ENCODE peak calls at places on chromosomes 6 and 20, in ten cellular contexts. T is CD8-positive, alpha-beta memory T cell; S is breast epithelium; F is iPS DF 6.9; Q is aorta; M is AG04450; P is naive thymus-derived CD4-positive, alpha-beta T cell; Y is WERI-Rb-1; G is IMR-90; L is uterus. J is an unnamed sample. For H3K9me3, the result is how much of the 10 kb centered on the place peaks cover.

GRCh38 chr6:20334334-20334733 is 67.3 kb upstream of the E2F3 start:
- DNase-seq in T (no peak), S (no peak), F (no peak), Q (no peak), M (no peak), P (no peak), Y (no peak), G (no peak), L (no peak), J (no peak)

GRCh38 chr6:54053893-54054391 is 57.3 kb upstream of the MLIP start:
- DNase-seq in T (no peak), S (no peak), F (no peak), Q (no peak), M (peak), P (no peak), Y (no peak), G (peak), L (no peak), J (peak)

GRCh38 chr6:27478141-27478705 is 5.3 kb upstream of the ZNF184 start:
- DNase-seq in T (no peak), S (no peak), F (no peak), Q (no peak), M (peak), P (no peak), Y (no peak), G (peak), L (peak), J (peak)

GRCh38 chr20:33291830-33292355 is 8.9 kb downstream of the BPIFB1 start:
- DNase-seq in T (peak), S (no peak), F (peak), Q (no peak), M (no peak), P (peak), Y (peak), G (no peak), L (no peak), J (peak)

GRCh38 chr20:44153636-44154043 is 33.3 kb downstream of the JPH2 start:
- DNase-seq in T (peak), S (peak), F (no peak), Q (no peak), M (no peak), P (peak), Y (no peak), G (peak), L (peak), J (no peak)

GRCh38 chr6:85865665-85866372 is 223.1 kb upstream of the SYNCRIP start:
- DNase-seq in T (no peak), S (no peak), F (no peak), Q (no peak), M (no peak), P (peak), Y (no peak), G (peak), L (no peak), J (peak)

GRCh38 chr6:134422426-134423231 is 104.7 kb upstream of the SGK1 start:
- DNase-seq in T (no peak), S (no peak), F (no peak), Q (no peak), M (peak), P (no peak), Y (no peak), G (peak), L (no peak), J (no peak)

GRCh38 chr20:57659131-57659788 is 39.0 kb upstream of the ZBP1 start:
- DNase-seq in T (no peak), S (peak), F (no peak), Q (no peak), M (no peak), P (no peak), Y (peak), G (no peak), L (peak), J (peak)

GRCh38 chr20:46739441-46740213 is 30.2 kb downstream of the SLC2A10 start:
- DNase-seq in T (no peak), S (peak), F (no peak), Q (no peak), M (peak), P (no peak), Y (no peak), G (peak), L (no peak), J (no peak)

GRCh38 chr6:19137419-19138035 is 699.6 kb upstream of the ID4 start:
- DNase-seq in T (no peak), S (no peak), F (no peak), Q (no peak), M (no peak), P (no peak), Y (no peak), G (no peak), L (no peak), J (no peak)

GRCh38 chr6:152184573-152185157 is 377.2 kb downstream of the ESR1 start:
- DNase-seq in T (no peak), S (no peak), F (no peak), Q (no peak), M (no peak), P (no peak), Y (no peak), G (no peak), L (no peak), J (no peak)

GRCh38 chr6:79684821-79685220 is 53.7 kb downstream of the SH3BGRL2 start:
- DNase-seq in T (no peak), S (no peak), F (no peak), Q (no peak), M (no peak), P (no peak), Y (no peak), G (no peak), L (no peak), J (no peak)

GRCh38 chr6:146347090-146347489 is 196.5 kb upstream of the RAB32 start:
- DNase-seq in T (no peak), S (no peak), F (no peak), Q (no peak), M (no peak), P (no peak), Y (no peak), G (no peak), L (no peak), J (no peak)

GRCh38 chr6:15570171-15570570 is 92.7 kb downstream of the DTNBP1 start:
- DNase-seq in T (no peak), S (no peak), F (no peak), Q (no peak), M (no peak), P (no peak), Y (no peak), G (no peak), L (no peak), J (no peak)

GRCh38 chr20:47318596-47319516 is 37.6 kb downstream of the ZMYND8 start:
- DNase-seq in T (peak), S (peak), F (no peak), Q (peak), M (no peak), P (no peak), Y (peak), G (peak), L (peak), J (peak)

GRCh38 chr6:160810238-160810637 is 108.2 kb downstream of the PLG start:
- DNase-seq in T (no peak), S (no peak), F (no peak), Q (no peak), M (no peak), P (no peak), Y (no peak), G (no peak), L (no peak), J (no peak)

GRCh38 chr6:90190181-90190580 is 106.5 kb downstream of the BACH2 start:
- DNase-seq in T (no peak), S (no peak), F (no peak), Q (no peak), M (no peak), P (no peak), Y (no peak), G (no peak), L (no peak), J (no peak)

GRCh38 chr20:2593756-2594155 is 57.4 kb downstream of the TMC2 start:
- DNase-seq in T (no peak), S (no peak), F (no peak), Q (no peak), M (no peak), P (no peak), Y (no peak), G (no peak), L (no peak), J (no peak)

GRCh38 chr6:143167224-143167623 is 106.5 kb downstream of the AIG1 start:
- DNase-seq in T (no peak), S (no peak), F (no peak), Q (no peak), M (no peak), P (no peak), Y (no peak), G (no peak), L (no peak), J (no peak)

GRCh38 chr20:61719691-61720347 is 345.9 kb downstream of the TAF4 start:
- DNase-seq in T (peak), S (no peak), F (no peak), Q (no peak), M (no peak), P (peak), Y (no peak), G (no peak), L (no peak), J (no peak)

GRCh38 chr6:3748208-3748701 is 3.3 kb downstream of the PXDC1 start:
- DNase-seq in T (no peak), S (no peak), F (no peak), Q (peak), M (no peak), P (no peak), Y (peak), G (peak), L (peak), J (peak)

GRCh38 chr6:44528716-44529115 is 141.2 kb downstream of the CDC5L start:
- DNase-seq in T (no peak), S (no peak), F (no peak), Q (no peak), M (no peak), P (no peak), Y (no peak), G (no peak), L (no peak), J (no peak)

GRCh38 chr20:23254034-23254433 is 96.6 kb upstream of the NXT1 start:
- DNase-seq in T (no peak), S (no peak), F (no peak), Q (no peak), M (no peak), P (no peak), Y (no peak), G (no peak), L (no peak), J (no peak)

GRCh38 chr6:125507987-125508655 is 206.4 kb upstream of the HDDC2 start:
- DNase-seq in T (no peak), S (no peak), F (no peak), Q (no peak), M (no peak), P (no peak), Y (no peak), G (no peak), L (no peak), J (no peak)

GRCh38 chr6:118187568-118188164 is 280.6 kb downstream of the SLC35F1 start:
- DNase-seq in T (no peak), S (no peak), F (no peak), Q (no peak), M (no peak), P (no peak), Y (no peak), G (no peak), L (peak), J (no peak)

GRCh38 chr6:33777716-33778474 is 11.0 kb downstream of the LEMD2 start:
- DNase-seq in T (no peak), S (no peak), F (no peak), Q (no peak), M (no peak), P (no peak), Y (no peak), G (no peak), L (no peak), J (no peak)

GRCh38 chr6:72798196-72798595 is 176.3 kb downstream of the KCNQ5 start:
- DNase-seq in T (no peak), S (no peak), F (no peak), Q (no peak), M (no peak), P (no peak), Y (no peak), G (peak), L (no peak), J (no peak)

GRCh38 chr20:14498809-14499208 is 161.4 kb upstream of the FLRT3 start:
- DNase-seq in T (no peak), S (no peak), F (no peak), Q (no peak), M (no peak), P (no peak), Y (peak), G (no peak), L (no peak), J (no peak)

GRCh38 chr20:11869641-11870040 is 48.1 kb upstream of the BTBD3 start:
- DNase-seq in T (no peak), S (no peak), F (no peak), Q (no peak), M (no peak), P (no peak), Y (no peak), G (no peak), L (no peak), J (no peak)

DNA sequence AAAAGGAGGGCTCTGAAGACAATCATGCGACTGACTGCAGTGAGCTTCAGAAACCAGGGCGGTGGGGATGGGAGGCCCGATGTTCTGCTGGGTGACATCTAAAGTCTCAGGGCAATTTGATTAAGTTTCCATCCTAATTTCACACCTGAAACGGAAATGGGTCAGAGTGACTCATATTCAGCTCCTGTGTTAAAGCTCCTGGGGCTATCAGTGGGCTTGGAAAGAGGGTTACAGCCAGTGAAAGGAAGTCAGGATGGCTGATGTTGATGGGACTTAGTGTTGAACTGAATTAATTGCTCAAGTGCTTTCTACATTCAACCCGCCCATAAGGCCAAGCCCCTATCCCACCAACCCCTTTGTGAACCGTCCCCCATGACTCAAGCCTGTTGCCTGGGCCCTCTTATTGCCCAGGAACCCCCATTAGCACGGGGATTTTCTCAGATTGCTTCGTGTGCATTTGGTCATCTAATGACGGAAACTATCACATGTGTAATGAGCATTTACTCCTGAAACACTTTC is 47.1 kb upstream of the TBC1D7 start:
- DNase-seq in T (no peak), S (no peak), F (no peak), Q (no peak), M (no peak), P (no peak), Y (no peak), G (no peak), L (no peak), J (no peak)
- H3K27ac ChIP-seq in T (peak), S (no peak), F (no peak), Q (no peak), M (no peak), P (no peak), Y (no peak), G (no peak), L (no peak), J (no peak)

DNA sequence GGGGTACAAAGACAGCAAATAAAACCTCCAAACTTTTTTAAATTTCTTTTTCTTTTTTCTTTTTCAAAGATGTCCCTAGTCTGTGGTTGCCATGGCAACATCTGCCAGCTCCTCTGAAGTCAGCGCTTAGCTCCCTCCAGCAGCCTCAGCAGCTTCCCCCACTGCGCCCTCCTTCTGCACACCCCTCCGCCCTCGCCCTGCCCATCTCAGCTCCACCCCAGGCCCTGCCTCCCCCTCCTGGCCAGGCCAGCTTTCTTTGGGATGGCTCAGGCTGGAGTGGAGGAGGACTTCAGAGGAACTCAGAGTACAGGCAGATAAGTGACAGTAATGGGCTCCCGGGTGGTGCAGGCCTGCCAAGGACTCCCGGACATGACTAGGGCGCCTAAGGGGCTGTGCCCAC is 104.6 kb downstream of the LRFN2 start:
- DNase-seq in T (no peak), S (no peak), F (no peak), Q (no peak), M (no peak), P (peak), Y (peak), G (no peak), L (no peak), J (no peak)
- H3K9me3 ChIP-seq in T (under half), S (under half), F (under half), Q (under half), M (under half), P (under half), Y (under half), G (under half), L (under half), J (under half)

GRCh38 chr20:38934530-38934929 is 8.3 kb downstream of the FAM83D start:
- DNase-seq in T (no peak), S (no peak), F (no peak), Q (no peak), M (no peak), P (no peak), Y (no peak), G (no peak), L (no peak), J (no peak)

GRCh38 chr20:38932457-38933120 is 6.4 kb downstream of the FAM83D start:
- DNase-seq in T (no peak), S (no peak), F (no peak), Q (no peak), M (peak), P (no peak), Y (no peak), G (peak), L (no peak), J (no peak)

GRCh38 chr20:38935285-38935684 is 9.1 kb downstream of the FAM83D start:
- DNase-seq in T (no peak), S (no peak), F (no peak), Q (no peak), M (no peak), P (no peak), Y (no peak), G (no peak), L (no peak), J (no peak)

GRCh38 chr20:38930242-38930569 is 4.0 kb downstream of the FAM83D start:
- DNase-seq in T (no peak), S (no peak), F (no peak), Q (no peak), M (no peak), P (no peak), Y (no peak), G (no peak), L (no peak), J (no peak)

DNA sequence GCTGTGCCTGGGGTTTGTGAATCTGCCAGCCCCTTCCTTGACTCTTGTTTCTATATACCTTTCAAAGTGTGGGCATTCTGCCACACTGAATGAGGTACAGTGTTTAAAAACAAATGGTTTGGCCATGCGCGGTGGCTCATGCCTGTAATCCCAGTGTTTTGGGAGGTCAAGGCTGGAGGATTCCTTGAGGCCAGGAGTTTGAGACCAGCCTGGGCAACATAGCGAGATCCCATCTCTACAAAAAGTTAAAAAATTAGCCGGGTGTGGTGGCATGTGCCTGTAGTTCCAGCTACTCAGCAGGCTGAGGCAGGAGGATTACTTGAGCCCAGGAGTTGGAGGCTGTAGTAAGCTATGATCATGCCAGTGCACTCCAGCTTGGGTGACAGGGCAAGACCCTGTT is 5.8 kb downstream of the FAM83D start:
- DNase-seq in T (no peak), S (no peak), F (no peak), Q (no peak), M (no peak), P (no peak), Y (no peak), G (no peak), L (no peak), J (no peak)
- H3K27ac ChIP-seq in T (no peak), S (no peak), F (no peak), Q (no peak), M (no peak), P (no peak), Y (no peak), G (peak), L (no peak), J (no peak)

GRCh38 chr20:56032251-56032650 is 26.9 kb upstream of the CBLN4 start:
- DNase-seq in T (no peak), S (no peak), F (no peak), Q (no peak), M (no peak), P (no peak), Y (no peak), G (no peak), L (no peak), J (no peak)
- H3K9me3 ChIP-seq in T (under half), S (half or more), F (under half), Q (under half), M (under half), P (under half), Y (under half), G (under half), L (under half), J (under half)

GRCh38 chr20:17568045-17568788 is 1.7 kb upstream of the DSTN start:
- DNase-seq in T (no peak), S (no peak), F (no peak), Q (no peak), M (no peak), P (no peak), Y (no peak), G (no peak), L (no peak), J (no peak)
- H3K27ac ChIP-seq in T (no peak), S (peak), F (no peak), Q (peak), M (peak), P (no peak), Y (no peak), G (peak), L (peak), J (peak)

GRCh38 chr6:70717038-70717801 is 49.5 kb downstream of the SMAP1 start:
- DNase-seq in T (peak), S (no peak), F (no peak), Q (no peak), M (no peak), P (peak), Y (no peak), G (no peak), L (no peak), J (no peak)
- H3K9me3 ChIP-seq in T (under half), S (under half), F (under half), Q (under half), M (under half), P (under half), Y (under half), G (under half), L (under half), J (under half)

GRCh38 chr6:165098165-165098564 is 211.2 kb downstream of the C6orf118 start:
- DNase-seq in T (no peak), S (no peak), F (peak), Q (no peak), M (no peak), P (no peak), Y (no peak), G (no peak), L (no peak), J (no peak)

GRCh38 chr6:165091121-165091785 is 218.2 kb downstream of the C6orf118 start:
- DNase-seq in T (no peak), S (no peak), F (no peak), Q (no peak), M (no peak), P (no peak), Y (no peak), G (no peak), L (no peak), J (no peak)

GRCh38 chr6:165092881-165093595 is 216.4 kb downstream of the C6orf118 start:
- DNase-seq in T (no peak), S (no peak), F (no peak), Q (no peak), M (no peak), P (no peak), Y (no peak), G (no peak), L (no peak), J (no peak)

GRCh38 chr6:165096209-165096608 is 213.2 kb downstream of the C6orf118 start:
- DNase-seq in T (no peak), S (no peak), F (no peak), Q (no peak), M (no peak), P (no peak), Y (no peak), G (no peak), L (no peak), J (no peak)

DNA sequence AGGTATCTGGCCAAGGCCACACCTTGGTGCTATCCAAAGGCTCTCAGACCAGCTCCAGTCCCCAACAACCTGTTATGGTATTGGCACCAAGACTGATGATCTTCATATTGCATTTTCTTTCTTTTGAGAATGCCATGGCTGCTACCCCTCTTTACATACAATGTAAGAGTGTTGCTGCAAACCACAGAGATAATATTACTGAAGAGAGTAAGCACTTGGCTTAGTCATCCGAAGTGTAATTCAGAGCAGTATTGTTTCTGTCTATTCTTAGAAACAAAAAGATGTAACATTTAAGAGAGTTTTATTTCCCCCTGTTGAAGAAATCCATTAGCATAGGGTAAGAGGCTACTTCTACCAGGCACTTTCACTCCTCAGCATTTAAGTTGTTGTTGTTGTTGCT is 212.5 kb downstream of the C6orf118 start:
- DNase-seq in T (no peak), S (no peak), F (no peak), Q (no peak), M (no peak), P (no peak), Y (no peak), G (no peak), L (no peak), J (no peak)
- H3K27ac ChIP-seq in T (no peak), S (no peak), F (no peak), Q (no peak), M (no peak), P (no peak), Y (no peak), G (no peak), L (no peak), J (no peak)